ENCODE peak calls at places on chromosomes 4 and X, in eight cellular contexts. W is HFF-Myc, G is body of pancreas, T is WERI-Rb-1, X is keratinocyte, A is SK-N-SH, E is mucosa of descending colon, V is fibroblast of lung. C is an unnamed sample.

GRCh38 chrX:25548806-25549205 is 533.0 kb upstream of the ARX start:
- DNase-seq in G (no peak), V (no peak), W (no peak), T (no peak), X (no peak), E (no peak), A (no peak), C (no peak)

GRCh38 chr4:148779771-148780170 is 337.6 kb upstream of the NR3C2 start:
- DNase-seq in V (no peak), X (no peak), T (no peak), G (no peak), A (no peak), W (no peak), E (peak), C (no peak)

GRCh38 chr4:93659629-93660028 is 168.9 kb upstream of the ATOH1 start:
- DNase-seq in G (no peak), V (no peak), T (no peak), W (no peak), A (no peak), E (no peak), X (no peak), C (no peak)

GRCh38 chrX:55159556-55159955 is 60.6 kb upstream of the PAGE5 start:
- DNase-seq in T (no peak), X (no peak), W (no peak), V (no peak), A (no peak), E (no peak), G (no peak), C (no peak)

GRCh38 chr4:164748375-164748774 is 5.6 kb upstream of the SMIM31 start:
- DNase-seq in G (no peak), W (no peak), V (peak), T (no peak), A (peak), X (no peak), E (no peak), C (no peak)

GRCh38 chr4:83320548-83320947 is 14.1 kb downstream of the HPSE start:
- DNase-seq in T (no peak), X (no peak), G (peak), W (no peak), V (peak), A (no peak), E (peak), C (no peak)

GRCh38 chrX:20139966-20140365 is 1.7 kb downstream of the EIF1AX start:
- DNase-seq in W (no peak), T (no peak), X (no peak), V (peak), G (no peak), A (no peak), E (no peak), C (no peak)

GRCh38 chr4:175531405-175532091 is 280.5 kb downstream of the GPM6A start:
- DNase-seq in W (no peak), T (no peak), A (no peak), E (no peak), V (peak), X (no peak), G (no peak), C (no peak)

GRCh38 chr4:151356510-151356909 is 31.1 kb upstream of the SH3D19 start:
- DNase-seq in E (no peak), T (no peak), W (no peak), V (peak), G (no peak), A (no peak), X (no peak), C (no peak)

GRCh38 chr4:54277691-54278090 is 48.6 kb downstream of the PDGFRA start:
- DNase-seq in E (no peak), V (peak), X (no peak), G (peak), T (no peak), W (peak), A (no peak), C (no peak)

GRCh38 chr4:77699731-77700210 is 94.2 kb downstream of the CXCL13 start:
- DNase-seq in V (peak), W (peak), G (no peak), E (no peak), A (peak), T (peak), X (peak), C (no peak)

GRCh38 chrX:134484039-134484438 is 24.1 kb downstream of the HPRT1 start:
- DNase-seq in A (peak), X (no peak), W (peak), G (no peak), V (peak), E (no peak), T (no peak), C (no peak)

GRCh38 chr4:154528866-154529265 is 21.3 kb downstream of the PLRG1 start:
- DNase-seq in T (no peak), W (no peak), V (peak), E (no peak), G (no peak), A (no peak), X (no peak), C (no peak)

GRCh38 chr4:84221704-84222103 is 277.4 kb downstream of the NKX6-1 start:
- DNase-seq in W (no peak), T (no peak), E (no peak), A (no peak), V (no peak), X (no peak), G (no peak), C (no peak)

GRCh38 chr4:36582214-36582613 is 300.8 kb downstream of the DTHD1 start:
- DNase-seq in W (no peak), T (no peak), G (no peak), X (no peak), V (no peak), A (no peak), E (no peak), C (no peak)

GRCh38 chr4:65669008-65669971 is 999 bp downstream of the EPHA5 start:
- DNase-seq in V (peak), A (peak), X (no peak), T (peak), G (no peak), E (no peak), W (no peak), C (no peak)

DNA sequence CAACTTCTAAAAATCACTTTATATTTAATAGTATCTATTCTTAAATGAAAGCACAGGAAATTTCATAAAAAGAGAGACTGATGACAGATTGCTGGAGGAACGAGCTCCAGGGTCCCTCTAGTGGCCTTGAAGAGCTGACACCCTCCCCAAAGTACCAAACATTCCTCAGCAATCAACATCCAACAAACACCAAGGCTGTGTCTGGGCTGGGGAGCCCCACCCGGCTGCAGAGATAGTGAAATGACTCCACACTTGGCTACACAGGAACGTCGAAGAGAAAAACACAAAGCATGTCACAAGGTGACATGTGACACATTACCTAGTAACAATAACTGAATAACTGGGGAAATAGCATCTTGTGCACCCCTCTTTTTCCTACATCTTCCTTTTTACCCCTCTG is 45.6 kb downstream of the SLC39A8 start:
- DNase-seq in V (peak), A (peak), X (peak), T (peak), W (peak), G (peak), E (peak), C (no peak)
- TF ChIP-seq CTCF in V (peak), A (peak), X (peak), T (peak), W (peak), G (no peak), E (no peak), C (peak)

DNA sequence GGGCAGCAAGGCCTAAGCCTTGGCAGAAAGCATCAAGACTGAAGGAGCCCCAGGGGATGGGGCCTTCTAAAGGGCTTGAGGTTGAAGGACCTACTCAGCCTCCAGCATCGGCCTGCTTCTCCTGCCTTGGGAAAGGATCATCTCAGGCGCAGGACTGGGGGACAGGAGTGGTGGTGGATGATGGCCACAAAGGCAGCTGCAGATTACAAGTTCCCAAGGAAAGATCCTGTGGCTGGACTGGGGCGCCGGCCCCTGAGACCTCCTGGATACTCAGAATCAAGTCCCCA is 1.6 kb upstream of the ELF4 start:
- DNase-seq in V (no peak), G (no peak), X (no peak), A (no peak), T (no peak), W (no peak), E (no peak), C (no peak)
- H3K4me3 ChIP-seq in V (no peak), G (no peak), X (no peak), A (no peak), T (no peak), W (no peak), E (no peak), C (no peak)

GRCh38 chrX:43239356-43239755 is 416.7 kb upstream of the MAOA start:
- DNase-seq in G (no peak), V (no peak), A (no peak), W (no peak), E (no peak), X (no peak), T (no peak), C (no peak)
- TF ChIP-seq CTCF in G (no peak), V (no peak), A (no peak), W (no peak), E (no peak), X (no peak), T (no peak), C (no peak)

GRCh38 chr4:129095811-129096454 is at the start of gene C4orf33:
- DNase-seq in G (peak), X (no peak), V (peak), E (peak), T (no peak), A (peak), W (no peak), C (peak)
- H3K4me3 ChIP-seq in G (no peak), X (peak), V (peak), E (peak), T (no peak), A (peak), W (peak), C (peak)

GRCh38 chrX:39445336-39445735 is 644.1 kb downstream of the MID1IP1 start:
- DNase-seq in X (no peak), T (peak), G (peak), A (no peak), W (no peak), V (no peak), E (peak), C (no peak)
- TF ChIP-seq CTCF in X (peak), T (peak), G (no peak), A (peak), W (peak), V (peak), E (no peak), C (no peak)

DNA sequence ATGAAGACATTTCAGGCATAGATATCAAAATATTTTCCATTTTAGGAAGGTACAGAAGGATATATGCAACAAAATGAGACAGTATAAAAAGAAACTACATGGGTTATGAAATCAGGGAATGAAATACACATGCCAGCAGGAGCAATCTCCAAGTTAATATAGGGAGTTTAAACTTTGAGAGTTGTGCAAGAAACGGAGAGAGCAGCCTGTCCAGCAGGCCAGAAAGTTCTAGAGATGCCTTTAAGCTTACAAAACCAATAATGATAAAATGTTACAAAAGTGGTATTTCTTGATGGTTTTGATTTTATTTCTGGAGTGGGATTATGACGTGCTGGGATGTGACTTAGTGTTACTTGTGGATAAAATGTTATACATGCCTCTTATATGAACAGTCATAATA is 2047.9 kb downstream of the ARAP2 start:
- DNase-seq in V (no peak), A (no peak), X (no peak), G (no peak), T (no peak), E (no peak), W (no peak), C (no peak)
- H3K4me3 ChIP-seq in V (no peak), A (no peak), X (no peak), G (no peak), T (no peak), E (no peak), W (no peak), C (no peak)

DNA sequence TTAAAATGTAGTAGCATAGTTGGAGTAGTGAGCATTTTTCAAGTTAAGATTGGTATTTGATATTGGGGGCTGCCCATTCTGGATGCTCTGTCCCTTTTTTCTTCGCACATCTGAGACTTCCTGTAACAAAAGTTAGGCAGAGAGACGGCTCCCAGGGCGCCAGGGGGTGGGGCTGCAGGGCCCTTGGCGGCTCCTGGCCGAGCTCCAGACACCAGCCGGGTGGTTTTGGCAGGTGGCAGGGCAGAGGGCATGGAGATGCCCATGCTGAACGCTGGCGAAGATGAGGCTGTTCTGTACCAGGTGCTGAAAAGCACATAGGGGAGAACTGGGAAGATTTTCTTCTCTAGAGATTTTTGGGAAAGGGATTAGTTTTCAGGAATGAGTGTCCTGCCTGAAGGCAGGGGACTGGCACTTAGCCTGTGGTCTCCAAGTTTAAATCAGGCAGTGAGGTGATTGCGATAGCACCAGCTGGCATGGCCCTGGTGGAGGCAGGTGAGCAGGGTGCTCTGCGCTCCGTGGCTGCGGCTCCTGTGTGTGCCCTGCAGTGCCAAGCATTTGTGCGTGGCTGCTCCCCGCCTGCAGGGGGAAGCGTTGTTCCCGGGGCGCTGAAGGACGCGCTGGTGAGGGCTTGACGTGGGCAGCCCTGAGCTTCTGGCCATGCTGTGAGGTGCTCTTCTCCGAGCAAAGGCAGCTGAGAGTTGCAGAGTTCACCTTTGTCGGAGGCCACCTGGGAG is 23.6 kb upstream of the HGFAC start:
- DNase-seq in V (no peak), A (no peak), T (peak), G (no peak), E (peak), W (no peak), X (no peak), C (peak)
- TF ChIP-seq CTCF in V (no peak), A (peak), T (peak), G (no peak), E (no peak), W (peak), X (no peak), C (peak)